ENCODE peak calls at places on chromosomes 2 and 18, in four cellular contexts. One of them, this sample, is unnamed.

GRCh38 chr2:161414385-161415040 is 1.6 kb upstream of the TBR1 start:
- DNase-seq in cardiac muscle cell: peak; percentile 67
- DNase-seq in WERI-Rb-1: peak; percentile 75
- DNase-seq in spleen: peak; percentile 76
- DNase-seq in this sample: peak; percentile 35

GRCh38 chr2:234999740-235000425 is 48.1 kb downstream of the SH3BP4 start:
- DNase-seq in cardiac muscle cell: no peak
- DNase-seq in WERI-Rb-1: no peak
- DNase-seq in spleen: no peak
- DNase-seq in this sample: no peak

GRCh38 chr2:26974352-26974751 is 3.9 kb downstream of the MAPRE3 start:
- DNase-seq in cardiac muscle cell: no peak
- DNase-seq in WERI-Rb-1: no peak
- DNase-seq in spleen: no peak
- DNase-seq in this sample: no peak

GRCh38 chr18:67232406-67232805 is 284.1 kb downstream of the DSEL start:
- DNase-seq in cardiac muscle cell: no peak
- DNase-seq in WERI-Rb-1: no peak
- DNase-seq in spleen: no peak
- DNase-seq in this sample: no peak

GRCh38 chr2:98917031-98917459 is 19.0 kb downstream of the CRACDL start:
- DNase-seq in cardiac muscle cell: no peak
- DNase-seq in WERI-Rb-1: no peak
- DNase-seq in spleen: no peak
- DNase-seq in this sample: peak; percentile 14

GRCh38 chr2:223969856-223970255 is 12.6 kb downstream of the MRPL44 start:
- DNase-seq in cardiac muscle cell: no peak
- DNase-seq in WERI-Rb-1: no peak
- DNase-seq in spleen: no peak
- DNase-seq in this sample: no peak

GRCh38 chr18:45687617-45688016 is 36.4 kb upstream of the SLC14A1 start:
- DNase-seq in cardiac muscle cell: no peak
- DNase-seq in WERI-Rb-1: no peak
- DNase-seq in spleen: peak; percentile 90
- DNase-seq in this sample: no peak

GRCh38 chr2:206562375-206562774 is 79.9 kb upstream of the FAM237A start:
- DNase-seq in cardiac muscle cell: no peak
- DNase-seq in WERI-Rb-1: no peak
- DNase-seq in spleen: no peak
- DNase-seq in this sample: peak; percentile 34

GRCh38 chr18:65468881-65469280 is 281.9 kb upstream of the CDH7 start:
- DNase-seq in cardiac muscle cell: no peak
- DNase-seq in WERI-Rb-1: no peak
- DNase-seq in spleen: no peak
- DNase-seq in this sample: no peak

GRCh38 chr2:54850171-54851122 is 127.0 kb downstream of the EML6 start:
- DNase-seq in cardiac muscle cell: no peak
- DNase-seq in WERI-Rb-1: no peak
- DNase-seq in spleen: no peak
- DNase-seq in this sample: no peak

DNA sequence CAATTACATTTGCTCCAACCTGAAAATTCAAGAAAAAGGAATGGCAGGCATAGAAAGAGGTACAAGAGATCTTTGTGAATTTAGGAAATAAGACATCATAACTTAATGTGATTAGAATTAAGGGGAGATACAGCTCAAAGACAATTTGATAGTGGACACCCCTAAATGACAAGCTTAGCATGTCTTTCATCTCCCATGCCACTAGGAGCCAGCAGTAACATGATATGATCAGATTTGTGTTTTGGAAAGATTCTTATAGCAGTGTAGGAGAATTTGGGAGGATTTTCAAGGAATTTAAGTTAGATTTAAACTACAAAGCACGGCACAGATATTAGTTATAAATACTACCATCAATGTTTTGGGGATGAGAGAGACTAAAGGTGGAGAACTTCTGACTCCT is 340.8 kb downstream of the RDH14 start:
- DNase-seq in cardiac muscle cell: no peak
- DNase-seq in WERI-Rb-1: no peak
- DNase-seq in spleen: no peak
- DNase-seq in this sample: peak; percentile 17
- TF ChIP-seq CTCF in cardiac muscle cell: peak; percentile 38
- TF ChIP-seq CTCF in WERI-Rb-1: peak; percentile 32
- TF ChIP-seq CTCF in spleen: no peak
- TF ChIP-seq CTCF in this sample: peak; percentile 57

GRCh38 chr2:32925976-32926707 is 20.6 kb upstream of the LTBP1 start:
- DNase-seq in cardiac muscle cell: no peak
- DNase-seq in WERI-Rb-1: no peak
- DNase-seq in spleen: no peak
- DNase-seq in this sample: no peak
- H3K4me3 ChIP-seq in cardiac muscle cell: no peak overlapping the region
- H3K4me3 ChIP-seq in WERI-Rb-1: no peak overlapping the region
- H3K4me3 ChIP-seq in spleen: no peak overlapping the region
- H3K4me3 ChIP-seq in this sample: no peak overlapping the region

GRCh38 chr2:230812041-230812440 is 52.7 kb upstream of the ITM2C start:
- DNase-seq in cardiac muscle cell: no peak
- DNase-seq in WERI-Rb-1: no peak
- DNase-seq in spleen: no peak
- DNase-seq in this sample: no peak

GRCh38 chr2:230811508-230811907 is 53.2 kb upstream of the ITM2C start:
- DNase-seq in cardiac muscle cell: no peak
- DNase-seq in WERI-Rb-1: no peak
- DNase-seq in spleen: no peak
- DNase-seq in this sample: peak; percentile 96

GRCh38 chr2:230816735-230817134 is 48.0 kb upstream of the ITM2C start:
- DNase-seq in cardiac muscle cell: no peak
- DNase-seq in WERI-Rb-1: no peak
- DNase-seq in spleen: no peak
- DNase-seq in this sample: no peak

GRCh38 chr2:230819433-230819832 is 45.3 kb upstream of the ITM2C start:
- DNase-seq in cardiac muscle cell: no peak
- DNase-seq in WERI-Rb-1: no peak
- DNase-seq in spleen: no peak
- DNase-seq in this sample: no peak

GRCh38 chr2:230814616-230815015 is 50.1 kb upstream of the ITM2C start:
- DNase-seq in cardiac muscle cell: peak; percentile 18
- DNase-seq in WERI-Rb-1: no peak
- DNase-seq in spleen: no peak
- DNase-seq in this sample: peak; percentile 59
- TF ChIP-seq CTCF in cardiac muscle cell: peak; percentile 63
- TF ChIP-seq CTCF in WERI-Rb-1: peak; percentile 11
- TF ChIP-seq CTCF in spleen: peak; percentile 31
- TF ChIP-seq CTCF in this sample: peak; percentile 64

GRCh38 chr2:181308731-181309130 is 148.5 kb upstream of the ITGA4 start:
- DNase-seq in cardiac muscle cell: no peak
- DNase-seq in WERI-Rb-1: no peak
- DNase-seq in spleen: no peak
- DNase-seq in this sample: no peak
- H3K4me3 ChIP-seq in cardiac muscle cell: no peak overlapping the region
- H3K4me3 ChIP-seq in WERI-Rb-1: no peak overlapping the region
- H3K4me3 ChIP-seq in spleen: no peak overlapping the region
- H3K4me3 ChIP-seq in this sample: no peak overlapping the region

GRCh38 chr2:171709011-171709685 is 21.9 kb downstream of the DYNC1I2 start:
- DNase-seq in cardiac muscle cell: no peak
- DNase-seq in WERI-Rb-1: no peak
- DNase-seq in spleen: no peak
- DNase-seq in this sample: no peak

GRCh38 chr2:171706152-171706803 is 19.0 kb downstream of the DYNC1I2 start:
- DNase-seq in cardiac muscle cell: no peak
- DNase-seq in WERI-Rb-1: no peak
- DNase-seq in spleen: no peak
- DNase-seq in this sample: peak; percentile 40

GRCh38 chr2:171702781-171703556 is 15.7 kb downstream of the DYNC1I2 start:
- DNase-seq in cardiac muscle cell: no peak
- DNase-seq in WERI-Rb-1: no peak
- DNase-seq in spleen: no peak
- DNase-seq in this sample: peak; percentile 47

GRCh38 chr2:171707752-171708151 is 20.5 kb downstream of the DYNC1I2 start:
- DNase-seq in cardiac muscle cell: no peak
- DNase-seq in WERI-Rb-1: no peak
- DNase-seq in spleen: no peak
- DNase-seq in this sample: no peak

DNA sequence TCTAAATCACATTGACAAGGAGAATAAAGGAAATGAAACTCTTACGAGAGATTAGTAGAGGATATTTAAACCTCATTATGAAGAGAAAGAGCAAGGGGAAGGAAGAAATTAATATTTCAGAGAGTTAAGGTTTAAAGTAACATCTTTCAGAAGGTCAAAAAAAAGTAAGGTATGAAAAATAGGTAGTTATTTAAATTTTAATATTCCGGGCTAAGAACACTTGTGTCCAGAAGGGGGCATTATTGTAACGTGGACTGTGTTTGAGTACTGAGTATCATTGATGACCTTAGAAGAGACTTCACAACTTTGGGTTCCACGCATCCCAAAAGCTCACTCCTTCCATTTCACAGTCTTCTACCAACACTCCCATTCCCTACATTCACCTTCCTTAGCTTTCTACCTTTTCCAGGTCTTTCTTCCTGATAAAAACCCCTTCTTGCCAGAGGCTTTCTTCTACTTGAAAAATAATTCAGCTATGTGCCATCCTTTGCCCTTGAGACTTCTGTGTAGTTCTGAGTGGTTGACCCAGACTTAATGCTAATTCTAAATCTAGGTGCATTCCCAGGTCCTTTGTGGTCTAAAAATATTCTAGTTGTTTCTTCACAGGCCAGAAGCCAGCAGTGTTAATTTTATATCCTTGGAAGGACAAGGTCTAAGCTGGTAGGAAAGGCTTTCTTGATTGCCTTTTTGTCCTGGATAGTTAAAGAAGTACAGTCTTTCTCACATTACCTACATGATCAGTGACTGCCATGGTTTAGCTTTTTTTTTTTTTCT is 16.5 kb downstream of the DYNC1I2 start:
- DNase-seq in cardiac muscle cell: peak; percentile 60
- DNase-seq in WERI-Rb-1: no peak
- DNase-seq in spleen: no peak
- DNase-seq in this sample: peak; percentile 57
- TF ChIP-seq CTCF in cardiac muscle cell: peak; percentile 42
- TF ChIP-seq CTCF in WERI-Rb-1: peak; percentile 40
- TF ChIP-seq CTCF in spleen: peak; percentile 41
- TF ChIP-seq CTCF in this sample: peak; percentile 49

GRCh38 chr2:113750385-113750784 is 6.1 kb downstream of the SLC35F5 start:
- DNase-seq in cardiac muscle cell: no peak
- DNase-seq in WERI-Rb-1: no peak
- DNase-seq in spleen: no peak
- DNase-seq in this sample: no peak
- H3K4me3 ChIP-seq in cardiac muscle cell: no peak overlapping the region
- H3K4me3 ChIP-seq in WERI-Rb-1: no peak overlapping the region
- H3K4me3 ChIP-seq in spleen: no peak overlapping the region
- H3K4me3 ChIP-seq in this sample: no peak overlapping the region

DNA sequence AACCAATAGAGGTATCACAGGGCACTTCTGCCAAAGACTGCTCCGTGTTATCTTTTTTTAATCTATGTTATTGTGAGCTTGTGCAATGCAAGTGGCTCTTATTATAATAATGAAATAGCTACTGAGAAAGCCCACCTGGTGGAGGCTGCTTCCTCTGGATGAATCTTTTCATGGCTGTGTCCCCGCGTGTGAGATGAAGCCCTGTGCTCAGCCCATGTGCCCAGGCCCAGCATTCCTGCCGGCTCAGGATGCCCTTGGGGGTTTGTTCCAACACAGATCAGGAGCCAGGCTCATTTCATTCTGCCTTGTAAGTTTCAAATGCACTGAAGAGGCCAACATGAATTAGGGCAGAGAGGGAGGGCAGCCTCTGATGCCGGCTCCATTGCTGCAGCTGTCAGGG is 18.7 kb downstream of the APCDD1 start:
- DNase-seq in cardiac muscle cell: no peak
- DNase-seq in WERI-Rb-1: no peak
- DNase-seq in spleen: no peak
- DNase-seq in this sample: no peak
- TF ChIP-seq CTCF in cardiac muscle cell: no peak
- TF ChIP-seq CTCF in WERI-Rb-1: no peak
- TF ChIP-seq CTCF in spleen: no peak
- TF ChIP-seq CTCF in this sample: no peak

GRCh38 chr2:42053791-42054656 is 6.2 kb downstream of the PKDCC start:
- DNase-seq in cardiac muscle cell: peak; percentile 79
- DNase-seq in WERI-Rb-1: no peak
- DNase-seq in spleen: peak; percentile 71
- DNase-seq in this sample: peak; percentile 50

GRCh38 chr2:42052702-42053481 is 5.1 kb downstream of the PKDCC start:
- DNase-seq in cardiac muscle cell: peak; percentile 45
- DNase-seq in WERI-Rb-1: no peak
- DNase-seq in spleen: peak; percentile 64
- DNase-seq in this sample: peak; percentile 80

GRCh38 chr2:42055573-42056514 is 8.0 kb downstream of the PKDCC start:
- DNase-seq in cardiac muscle cell: no peak
- DNase-seq in WERI-Rb-1: no peak
- DNase-seq in spleen: peak; percentile 47
- DNase-seq in this sample: peak; percentile 79

GRCh38 chr2:42053482-42053790 is 5.6 kb downstream of the PKDCC start:
- DNase-seq in cardiac muscle cell: no peak
- DNase-seq in WERI-Rb-1: no peak
- DNase-seq in spleen: no peak
- DNase-seq in this sample: no peak

GRCh38 chr2:42054657-42055430 is 7.0 kb downstream of the PKDCC start:
- DNase-seq in cardiac muscle cell: no peak
- DNase-seq in WERI-Rb-1: peak; percentile 86
- DNase-seq in spleen: peak; percentile 67
- DNase-seq in this sample: no peak
- H3K4me3 ChIP-seq in cardiac muscle cell: no peak overlapping the region
- H3K4me3 ChIP-seq in WERI-Rb-1: no peak overlapping the region
- H3K4me3 ChIP-seq in spleen: no peak overlapping the region
- H3K4me3 ChIP-seq in this sample: no peak overlapping the region